ENCODE peak calls at places on chromosomes 1 and 21, in six cellular contexts. J, N, T, E, M and B are unnamed samples.

GRCh38 chr1:243658596-243659105 is 191.4 kb downstream of the AKT3 start:
- DNase-seq in J (no peak), N (no peak), T (no peak), E (no peak), M (no peak), B (no peak)

GRCh38 chr1:10555635-10556429 is 81.1 kb downstream of the PEX14 start:
- DNase-seq in J (no peak), N (no peak), T (peak), E (no peak), M (no peak), B (no peak)

GRCh38 chr1:13965770-13966398 is 265.9 kb downstream of the PRDM2 start:
- DNase-seq in J (no peak), N (peak), T (peak), E (peak), M (peak), B (peak)

GRCh38 chr21:43985690-43986251 is 26.3 kb upstream of the TRAPPC10 start:
- DNase-seq in J (no peak), N (no peak), T (no peak), E (peak), M (no peak), B (no peak)

GRCh38 chr1:230398856-230399255 is 27.3 kb downstream of the PGBD5 start:
- DNase-seq in J (no peak), N (no peak), T (no peak), E (no peak), M (peak), B (no peak)

GRCh38 chr1:219385786-219386427 is 212.2 kb downstream of the LYPLAL1 start:
- DNase-seq in J (no peak), N (peak), T (peak), E (no peak), M (peak), B (peak)

GRCh38 chr21:7933923-7934322 is 2587.5 kb upstream of the TPTE start:
- DNase-seq in J (no peak), N (no peak), T (no peak), E (no peak), M (no peak), B (no peak)

GRCh38 chr21:31710586-31710985 is 21.3 kb downstream of the SCAF4 start:
- DNase-seq in J (no peak), N (peak), T (no peak), E (no peak), M (no peak), B (no peak)

GRCh38 chr1:56424744-56425493 is 154.4 kb downstream of the PLPP3 start:
- DNase-seq in J (no peak), N (peak), T (peak), E (peak), M (peak), B (no peak)

GRCh38 chr1:228108055-228108690 is 926 bp downstream of the MRPL55 start:
- DNase-seq in J (no peak), N (no peak), T (no peak), E (no peak), M (no peak), B (no peak)

GRCh38 chr21:34546556-34546955 is 34.5 kb upstream of the KCNE1 start:
- DNase-seq in J (no peak), N (no peak), T (no peak), E (no peak), M (no peak), B (peak)

GRCh38 chr1:94543003-94543402 is 1.4 kb upstream of the F3 start:
- DNase-seq in J (no peak), N (peak), T (no peak), E (no peak), M (no peak), B (no peak)

GRCh38 chr1:32200226-32201010 is at the start of gene CCDC28B:
- DNase-seq in J (peak), N (peak), T (peak), E (peak), M (peak), B (peak)

GRCh38 chr1:152654110-152654509 is 9.1 kb upstream of the LCE2D start:
- DNase-seq in J (no peak), N (peak), T (no peak), E (no peak), M (peak), B (peak)

GRCh38 chr1:105088166-105088565 is 1338.5 kb downstream of the AMY1C start:
- DNase-seq in J (no peak), N (no peak), T (no peak), E (no peak), M (no peak), B (no peak)

GRCh38 chr1:147785794-147786506 is 25.5 kb upstream of the GJA5 start:
- DNase-seq in J (no peak), N (no peak), T (no peak), E (no peak), M (no peak), B (no peak)

GRCh38 chr1:234479866-234480265 is 887 bp upstream of the TARBP1 start:
- DNase-seq in J (no peak), N (no peak), T (no peak), E (no peak), M (no peak), B (no peak)

GRCh38 chr1:909861-910310 is 13.8 kb upstream of the SAMD11 start:
- DNase-seq in J (peak), N (no peak), T (no peak), E (peak), M (no peak), B (no peak)

GRCh38 chr1:89908993-89909436 is 85.9 kb upstream of the ZNF326 start:
- DNase-seq in J (no peak), N (peak), T (no peak), E (no peak), M (no peak), B (no peak)

GRCh38 chr21:39525129-39525528 is 73.4 kb downstream of the SH3BGR start:
- DNase-seq in J (no peak), N (no peak), T (no peak), E (no peak), M (peak), B (peak)

GRCh38 chr1:199272690-199273089 is 633.9 kb downstream of the PTPRC start:
- DNase-seq in J (no peak), N (peak), T (peak), E (peak), M (peak), B (no peak)